ENCODE peak calls at places on chromosomes 11 and 22, in nine cellular contexts. One of them, this sample, is unnamed.

GRCh38 chr11:111944651-111945051 is 7.5 kb downstream of the DIXDC1 start:
- DNase-seq in iris pigment epithelial cell: peak
- DNase-seq in GM20000: no peak
- DNase-seq in SW 1271: no peak
- DNase-seq in activated CD8-positive, alpha-beta memory T cell treated with anti-CD3 and anti-CD28 coated beads, Interleukin-2, amount 10 ng/mL, durations not matched to agents 7 days and 5 days: no peak
- DNase-seq in chondrocyte: no peak
- DNase-seq in RWPE1: peak
- DNase-seq in NAMALWA: no peak
- DNase-seq in Right ventricle myocardium superior: no peak
- DNase-seq in this sample: no peak

GRCh38 chr11:6263664-6264063 is 4.0 kb downstream of the CCKBR start:
- DNase-seq in iris pigment epithelial cell: no peak
- DNase-seq in GM20000: no peak
- DNase-seq in SW 1271: no peak
- DNase-seq in activated CD8-positive, alpha-beta memory T cell treated with anti-CD3 and anti-CD28 coated beads, Interleukin-2, amount 10 ng/mL, durations not matched to agents 7 days and 5 days: no peak
- DNase-seq in chondrocyte: no peak
- DNase-seq in RWPE1: no peak
- DNase-seq in NAMALWA: no peak
- DNase-seq in Right ventricle myocardium superior: no peak
- DNase-seq in this sample: no peak

GRCh38 chr22:41524809-41525449 is 19.3 kb downstream of the POLR3H start:
- DNase-seq in iris pigment epithelial cell: peak
- DNase-seq in GM20000: peak
- DNase-seq in SW 1271: no peak
- DNase-seq in activated CD8-positive, alpha-beta memory T cell treated with anti-CD3 and anti-CD28 coated beads, Interleukin-2, amount 10 ng/mL, durations not matched to agents 7 days and 5 days: peak
- DNase-seq in chondrocyte: no peak
- DNase-seq in RWPE1: no peak
- DNase-seq in NAMALWA: no peak
- DNase-seq in Right ventricle myocardium superior: no peak
- DNase-seq in this sample: no peak

GRCh38 chr11:67492801-67493547 is 10.1 kb downstream of the AIP start:
- DNase-seq in iris pigment epithelial cell: no peak
- DNase-seq in GM20000: no peak
- DNase-seq in SW 1271: no peak
- DNase-seq in activated CD8-positive, alpha-beta memory T cell treated with anti-CD3 and anti-CD28 coated beads, Interleukin-2, amount 10 ng/mL, durations not matched to agents 7 days and 5 days: peak
- DNase-seq in chondrocyte: no peak
- DNase-seq in RWPE1: no peak
- DNase-seq in NAMALWA: peak
- DNase-seq in Right ventricle myocardium superior: no peak
- DNase-seq in this sample: no peak

GRCh38 chr11:65426839-65427690 is 4.5 kb downstream of the NEAT1 start:
- DNase-seq in iris pigment epithelial cell: peak
- DNase-seq in GM20000: no peak
- DNase-seq in SW 1271: no peak
- DNase-seq in activated CD8-positive, alpha-beta memory T cell treated with anti-CD3 and anti-CD28 coated beads, Interleukin-2, amount 10 ng/mL, durations not matched to agents 7 days and 5 days: peak
- DNase-seq in chondrocyte: no peak
- DNase-seq in RWPE1: no peak
- DNase-seq in NAMALWA: peak
- DNase-seq in Right ventricle myocardium superior: peak
- DNase-seq in this sample: peak

GRCh38 chr11:47408598-47409439 is 429 bp downstream of the SLC39A13 start:
- DNase-seq in iris pigment epithelial cell: peak
- DNase-seq in GM20000: no peak
- DNase-seq in SW 1271: peak
- DNase-seq in activated CD8-positive, alpha-beta memory T cell treated with anti-CD3 and anti-CD28 coated beads, Interleukin-2, amount 10 ng/mL, durations not matched to agents 7 days and 5 days: no peak
- DNase-seq in chondrocyte: peak
- DNase-seq in RWPE1: peak
- DNase-seq in NAMALWA: no peak
- DNase-seq in Right ventricle myocardium superior: peak
- DNase-seq in this sample: no peak

GRCh38 chr11:12121504-12121903 is 11.1 kb downstream of the MICAL2 start:
- DNase-seq in iris pigment epithelial cell: no peak
- DNase-seq in GM20000: no peak
- DNase-seq in SW 1271: no peak
- DNase-seq in activated CD8-positive, alpha-beta memory T cell treated with anti-CD3 and anti-CD28 coated beads, Interleukin-2, amount 10 ng/mL, durations not matched to agents 7 days and 5 days: no peak
- DNase-seq in chondrocyte: no peak
- DNase-seq in RWPE1: no peak
- DNase-seq in NAMALWA: no peak
- DNase-seq in Right ventricle myocardium superior: no peak
- DNase-seq in this sample: no peak

GRCh38 chr22:46071451-46072029 is 78.8 kb upstream of the PPARA start:
- DNase-seq in iris pigment epithelial cell: peak
- DNase-seq in GM20000: no peak
- DNase-seq in SW 1271: peak
- DNase-seq in activated CD8-positive, alpha-beta memory T cell treated with anti-CD3 and anti-CD28 coated beads, Interleukin-2, amount 10 ng/mL, durations not matched to agents 7 days and 5 days: peak
- DNase-seq in chondrocyte: peak
- DNase-seq in RWPE1: peak
- DNase-seq in NAMALWA: no peak
- DNase-seq in Right ventricle myocardium superior: peak
- DNase-seq in this sample: peak

GRCh38 chr11:71395774-71396173 is 52.4 kb downstream of the DHCR7 start:
- DNase-seq in iris pigment epithelial cell: no peak
- DNase-seq in GM20000: no peak
- DNase-seq in SW 1271: no peak
- DNase-seq in activated CD8-positive, alpha-beta memory T cell treated with anti-CD3 and anti-CD28 coated beads, Interleukin-2, amount 10 ng/mL, durations not matched to agents 7 days and 5 days: no peak
- DNase-seq in chondrocyte: no peak
- DNase-seq in RWPE1: no peak
- DNase-seq in NAMALWA: no peak
- DNase-seq in Right ventricle myocardium superior: no peak
- DNase-seq in this sample: no peak

GRCh38 chr11:119054418-119054817 is 2.6 kb downstream of the HYOU1 start:
- DNase-seq in iris pigment epithelial cell: no peak
- DNase-seq in GM20000: no peak
- DNase-seq in SW 1271: no peak
- DNase-seq in activated CD8-positive, alpha-beta memory T cell treated with anti-CD3 and anti-CD28 coated beads, Interleukin-2, amount 10 ng/mL, durations not matched to agents 7 days and 5 days: no peak
- DNase-seq in chondrocyte: no peak
- DNase-seq in RWPE1: no peak
- DNase-seq in NAMALWA: no peak
- DNase-seq in Right ventricle myocardium superior: no peak
- DNase-seq in this sample: no peak

GRCh38 chr22:43230983-43231723 is 44.2 kb upstream of the TTLL12 start:
- DNase-seq in iris pigment epithelial cell: peak
- DNase-seq in GM20000: peak
- DNase-seq in SW 1271: peak
- DNase-seq in activated CD8-positive, alpha-beta memory T cell treated with anti-CD3 and anti-CD28 coated beads, Interleukin-2, amount 10 ng/mL, durations not matched to agents 7 days and 5 days: peak
- DNase-seq in chondrocyte: no peak
- DNase-seq in RWPE1: peak
- DNase-seq in NAMALWA: peak
- DNase-seq in Right ventricle myocardium superior: peak
- DNase-seq in this sample: peak

GRCh38 chr11:82906236-82906635 is 4.7 kb downstream of the DDIAS start:
- DNase-seq in iris pigment epithelial cell: peak
- DNase-seq in GM20000: no peak
- DNase-seq in SW 1271: peak
- DNase-seq in activated CD8-positive, alpha-beta memory T cell treated with anti-CD3 and anti-CD28 coated beads, Interleukin-2, amount 10 ng/mL, durations not matched to agents 7 days and 5 days: no peak
- DNase-seq in chondrocyte: no peak
- DNase-seq in RWPE1: peak
- DNase-seq in NAMALWA: peak
- DNase-seq in Right ventricle myocardium superior: no peak
- DNase-seq in this sample: peak

GRCh38 chr11:64053699-64054098 is 18.0 kb downstream of the FLRT1 start:
- DNase-seq in iris pigment epithelial cell: no peak
- DNase-seq in GM20000: no peak
- DNase-seq in SW 1271: no peak
- DNase-seq in activated CD8-positive, alpha-beta memory T cell treated with anti-CD3 and anti-CD28 coated beads, Interleukin-2, amount 10 ng/mL, durations not matched to agents 7 days and 5 days: no peak
- DNase-seq in chondrocyte: no peak
- DNase-seq in RWPE1: no peak
- DNase-seq in NAMALWA: no peak
- DNase-seq in Right ventricle myocardium superior: no peak
- DNase-seq in this sample: no peak

GRCh38 chr11:3215346-3216026 is 3.1 kb downstream of the MRGPRG start:
- DNase-seq in iris pigment epithelial cell: no peak
- DNase-seq in GM20000: no peak
- DNase-seq in SW 1271: no peak
- DNase-seq in activated CD8-positive, alpha-beta memory T cell treated with anti-CD3 and anti-CD28 coated beads, Interleukin-2, amount 10 ng/mL, durations not matched to agents 7 days and 5 days: no peak
- DNase-seq in chondrocyte: peak
- DNase-seq in RWPE1: no peak
- DNase-seq in NAMALWA: no peak
- DNase-seq in Right ventricle myocardium superior: peak
- DNase-seq in this sample: no peak

GRCh38 chr11:2085251-2086066 is 53.7 kb downstream of the IGF2 start:
- DNase-seq in iris pigment epithelial cell: no peak
- DNase-seq in GM20000: no peak
- DNase-seq in SW 1271: no peak
- DNase-seq in activated CD8-positive, alpha-beta memory T cell treated with anti-CD3 and anti-CD28 coated beads, Interleukin-2, amount 10 ng/mL, durations not matched to agents 7 days and 5 days: peak
- DNase-seq in chondrocyte: no peak
- DNase-seq in RWPE1: no peak
- DNase-seq in NAMALWA: no peak
- DNase-seq in Right ventricle myocardium superior: no peak
- DNase-seq in this sample: no peak

GRCh38 chr22:49295851-49296560 is 531.7 kb downstream of the BRD1 start:
- DNase-seq in iris pigment epithelial cell: no peak
- DNase-seq in GM20000: no peak
- DNase-seq in SW 1271: no peak
- DNase-seq in activated CD8-positive, alpha-beta memory T cell treated with anti-CD3 and anti-CD28 coated beads, Interleukin-2, amount 10 ng/mL, durations not matched to agents 7 days and 5 days: peak
- DNase-seq in chondrocyte: peak
- DNase-seq in RWPE1: no peak
- DNase-seq in NAMALWA: no peak
- DNase-seq in Right ventricle myocardium superior: no peak
- DNase-seq in this sample: no peak

GRCh38 chr22:37241351-37242142 is 2.5 kb downstream of the RAC2 start:
- DNase-seq in iris pigment epithelial cell: peak
- DNase-seq in GM20000: no peak
- DNase-seq in SW 1271: no peak
- DNase-seq in activated CD8-positive, alpha-beta memory T cell treated with anti-CD3 and anti-CD28 coated beads, Interleukin-2, amount 10 ng/mL, durations not matched to agents 7 days and 5 days: peak
- DNase-seq in chondrocyte: peak
- DNase-seq in RWPE1: no peak
- DNase-seq in NAMALWA: no peak
- DNase-seq in Right ventricle myocardium superior: no peak
- DNase-seq in this sample: no peak

GRCh38 chr11:108973402-108974119 is 308.7 kb downstream of the DDX10 start:
- DNase-seq in iris pigment epithelial cell: peak
- DNase-seq in GM20000: no peak
- DNase-seq in SW 1271: peak
- DNase-seq in activated CD8-positive, alpha-beta memory T cell treated with anti-CD3 and anti-CD28 coated beads, Interleukin-2, amount 10 ng/mL, durations not matched to agents 7 days and 5 days: no peak
- DNase-seq in chondrocyte: no peak
- DNase-seq in RWPE1: peak
- DNase-seq in NAMALWA: no peak
- DNase-seq in Right ventricle myocardium superior: no peak
- DNase-seq in this sample: no peak

GRCh38 chr11:1632053-1632714 is 2.6 kb downstream of the KRTAP5-5 start:
- DNase-seq in iris pigment epithelial cell: no peak
- DNase-seq in GM20000: no peak
- DNase-seq in SW 1271: no peak
- DNase-seq in activated CD8-positive, alpha-beta memory T cell treated with anti-CD3 and anti-CD28 coated beads, Interleukin-2, amount 10 ng/mL, durations not matched to agents 7 days and 5 days: no peak
- DNase-seq in chondrocyte: peak
- DNase-seq in RWPE1: no peak
- DNase-seq in NAMALWA: no peak
- DNase-seq in Right ventricle myocardium superior: no peak
- DNase-seq in this sample: peak

GRCh38 chr11:2833051-2833937 is 52.3 kb downstream of the CDKN1C start:
- DNase-seq in iris pigment epithelial cell: no peak
- DNase-seq in GM20000: no peak
- DNase-seq in SW 1271: no peak
- DNase-seq in activated CD8-positive, alpha-beta memory T cell treated with anti-CD3 and anti-CD28 coated beads, Interleukin-2, amount 10 ng/mL, durations not matched to agents 7 days and 5 days: no peak
- DNase-seq in chondrocyte: no peak
- DNase-seq in RWPE1: no peak
- DNase-seq in NAMALWA: no peak
- DNase-seq in Right ventricle myocardium superior: peak
- DNase-seq in this sample: no peak

GRCh38 chr11:57514538-57515331 is 767 bp downstream of the SLC43A1 start:
- DNase-seq in iris pigment epithelial cell: peak
- DNase-seq in GM20000: peak
- DNase-seq in SW 1271: no peak
- DNase-seq in activated CD8-positive, alpha-beta memory T cell treated with anti-CD3 and anti-CD28 coated beads, Interleukin-2, amount 10 ng/mL, durations not matched to agents 7 days and 5 days: peak
- DNase-seq in chondrocyte: peak
- DNase-seq in RWPE1: peak
- DNase-seq in NAMALWA: peak
- DNase-seq in Right ventricle myocardium superior: peak
- DNase-seq in this sample: no peak

GRCh38 chr22:19859861-19860510 is 5.3 kb upstream of the GNB1L start:
- DNase-seq in iris pigment epithelial cell: no peak
- DNase-seq in GM20000: no peak
- DNase-seq in SW 1271: no peak
- DNase-seq in activated CD8-positive, alpha-beta memory T cell treated with anti-CD3 and anti-CD28 coated beads, Interleukin-2, amount 10 ng/mL, durations not matched to agents 7 days and 5 days: no peak
- DNase-seq in chondrocyte: no peak
- DNase-seq in RWPE1: no peak
- DNase-seq in NAMALWA: no peak
- DNase-seq in Right ventricle myocardium superior: no peak
- DNase-seq in this sample: no peak

GRCh38 chr11:20274031-20274430 is 89.5 kb upstream of the HTATIP2 start:
- DNase-seq in iris pigment epithelial cell: no peak
- DNase-seq in GM20000: peak
- DNase-seq in SW 1271: no peak
- DNase-seq in activated CD8-positive, alpha-beta memory T cell treated with anti-CD3 and anti-CD28 coated beads, Interleukin-2, amount 10 ng/mL, durations not matched to agents 7 days and 5 days: no peak
- DNase-seq in chondrocyte: no peak
- DNase-seq in RWPE1: no peak
- DNase-seq in NAMALWA: no peak
- DNase-seq in Right ventricle myocardium superior: no peak
- DNase-seq in this sample: peak

GRCh38 chr11:73524774-73525173 is 73.1 kb downstream of the FAM168A start:
- DNase-seq in iris pigment epithelial cell: no peak
- DNase-seq in GM20000: no peak
- DNase-seq in SW 1271: no peak
- DNase-seq in activated CD8-positive, alpha-beta memory T cell treated with anti-CD3 and anti-CD28 coated beads, Interleukin-2, amount 10 ng/mL, durations not matched to agents 7 days and 5 days: no peak
- DNase-seq in chondrocyte: no peak
- DNase-seq in RWPE1: no peak
- DNase-seq in NAMALWA: no peak
- DNase-seq in Right ventricle myocardium superior: no peak
- DNase-seq in this sample: no peak

GRCh38 chr11:33775832-33776231 is 1.5 kb upstream of the FBXO3 start:
- DNase-seq in iris pigment epithelial cell: peak
- DNase-seq in GM20000: peak
- DNase-seq in SW 1271: no peak
- DNase-seq in activated CD8-positive, alpha-beta memory T cell treated with anti-CD3 and anti-CD28 coated beads, Interleukin-2, amount 10 ng/mL, durations not matched to agents 7 days and 5 days: no peak
- DNase-seq in chondrocyte: no peak
- DNase-seq in RWPE1: no peak
- DNase-seq in NAMALWA: no peak
- DNase-seq in Right ventricle myocardium superior: no peak
- DNase-seq in this sample: no peak

GRCh38 chr11:6353367-6353987 is 33.2 kb upstream of the CAVIN3 start:
- DNase-seq in iris pigment epithelial cell: peak
- DNase-seq in GM20000: peak
- DNase-seq in SW 1271: peak
- DNase-seq in activated CD8-positive, alpha-beta memory T cell treated with anti-CD3 and anti-CD28 coated beads, Interleukin-2, amount 10 ng/mL, durations not matched to agents 7 days and 5 days: peak
- DNase-seq in chondrocyte: no peak
- DNase-seq in RWPE1: peak
- DNase-seq in NAMALWA: peak
- DNase-seq in Right ventricle myocardium superior: peak
- DNase-seq in this sample: peak